ENCODE peak calls at places on chromosome X, in nine cellular contexts. Z is ecto neural progenitor cell; F is HuH-7; B is stimulated activated CD4-positive, alpha-beta T cell treated with anti-CD3 and anti-CD28 coated beads, Interleukin-4, amount 100 ng/mL, for 48 hours; M is glutamatergic neuron; L is activated CD4-positive, alpha-beta T cell treated with anti-CD3 and anti-CD28 coated beads, Interleukin-2, amount 50 U/mL, for 1 hour; E is SJSA1; W is A549; X is adipocyte. U is an unnamed sample.

GRCh38 chrX:82134378-82134777 is 932.5 kb downstream of the SH3BGRL start:
- DNase-seq in E (no peak), X (no peak), Z (no peak), F (no peak), L (no peak), W (no peak), M (no peak), B (no peak), U (no peak)

GRCh38 chrX:78960888-78961287 is 15.7 kb downstream of the P2RY10 start:
- DNase-seq in F (no peak), L (no peak), B (no peak), E (no peak), Z (no peak), M (no peak), W (no peak), X (no peak), U (no peak)

GRCh38 chrX:20654596-20655106 is 387.9 kb upstream of the RPS6KA3 start:
- DNase-seq in F (no peak), B (no peak), X (no peak), M (no peak), E (no peak), Z (no peak), L (no peak), W (no peak), U (no peak)

GRCh38 chrX:66039916-66040315 is at the start of gene VSIG4:
- DNase-seq in L (no peak), E (no peak), F (no peak), Z (no peak), X (no peak), M (no peak), B (no peak), W (no peak), U (no peak)

GRCh38 chrX:39327255-39327654 is 526.0 kb downstream of the MID1IP1 start:
- DNase-seq in L (peak), Z (no peak), E (no peak), F (no peak), M (no peak), B (peak), W (no peak), X (no peak), U (no peak)

GRCh38 chrX:119618439-119618838 is 12.2 kb upstream of the NKRF start:
- DNase-seq in W (no peak), X (no peak), L (no peak), B (no peak), E (no peak), F (no peak), M (no peak), Z (no peak), U (no peak)

GRCh38 chrX:152819732-152820131 is 10.8 kb downstream of the CETN2 start:
- DNase-seq in B (no peak), Z (no peak), L (no peak), E (no peak), W (no peak), F (no peak), X (peak), M (no peak), U (no peak)

GRCh38 chrX:13112499-13112898 is 68.1 kb upstream of the FAM9C start:
- DNase-seq in E (no peak), M (no peak), L (no peak), Z (no peak), F (no peak), X (no peak), W (no peak), B (no peak), U (no peak)

GRCh38 chrX:56784666-56785065 is 55.6 kb downstream of the NBDY start:
- DNase-seq in L (no peak), M (no peak), E (no peak), Z (no peak), F (no peak), B (no peak), W (no peak), X (no peak), U (no peak)

GRCh38 chrX:101595739-101596419 is 21.9 kb downstream of the ARMCX6 start:
- DNase-seq in B (peak), X (peak), Z (peak), M (no peak), E (peak), L (peak), W (peak), F (peak), U (peak)

GRCh38 chrX:39819921-39820849 is 277.6 kb downstream of the BCOR start:
- DNase-seq in Z (peak), F (no peak), B (no peak), W (no peak), E (no peak), M (peak), X (no peak), L (no peak), U (no peak)

GRCh38 chrX:47143894-47144625 is 442 bp downstream of the NDUFB11 start:
- DNase-seq in B (no peak), Z (no peak), X (peak), L (peak), W (peak), F (no peak), E (peak), M (peak), U (no peak)

GRCh38 chrX:122572461-122572860 is 611.6 kb upstream of the GRIA3 start:
- DNase-seq in Z (no peak), F (no peak), X (peak), M (no peak), E (no peak), L (no peak), B (no peak), W (no peak), U (no peak)

GRCh38 chrX:152601848-152602616 is 35.7 kb upstream of the GABRQ start:
- DNase-seq in B (no peak), L (no peak), M (no peak), F (no peak), E (peak), X (peak), Z (no peak), W (no peak), U (peak)

GRCh38 chrX:19739683-19740082 is 147.7 kb downstream of the SH3KBP1 start:
- DNase-seq in W (peak), L (peak), B (no peak), M (peak), E (peak), Z (peak), X (peak), F (peak), U (peak)

GRCh38 chrX:141405878-141406492 is 163.7 kb upstream of the SPANXC start:
- DNase-seq in X (peak), F (no peak), B (no peak), Z (no peak), M (no peak), L (no peak), W (peak), E (peak), U (no peak)

GRCh38 chrX:31147175-31147574 is 75.3 kb upstream of the FTHL17 start:
- DNase-seq in X (no peak), F (no peak), M (peak), L (no peak), E (no peak), B (no peak), Z (no peak), W (no peak), U (no peak)

GRCh38 chrX:134172588-134173259 is 64.3 kb upstream of the CCDC160 start:
- DNase-seq in F (peak), X (peak), L (peak), B (no peak), Z (no peak), M (peak), E (peak), W (peak), U (no peak)